ENCODE peak calls at places on chromosomes 7 and 10, in nine cellular contexts. I, A, D, K, C, W, M, Z and P are unnamed samples.

GRCh38 chr7:150663802-150664494 is 21.6 kb upstream of the GIMAP2 start:
- DNase-seq in D (no peak), K (no peak), W (no peak), A (no peak), M (no peak), Z (no peak), I (peak), C (no peak), P (no peak)

GRCh38 chr10:109956454-109957091 is 33.3 kb upstream of the XPNPEP1 start:
- DNase-seq in A (no peak), M (no peak), Z (no peak), K (no peak), D (no peak), W (no peak), I (no peak), C (peak), P (peak)

GRCh38 chr7:979886-980571 is 3.0 kb upstream of the CYP2W1 start:
- DNase-seq in I (no peak), M (no peak), W (no peak), Z (no peak), D (no peak), K (no peak), C (peak), A (no peak), P (peak)

GRCh38 chr7:23938937-23939552 is 229.0 kb downstream of the STK31 start:
- DNase-seq in C (peak), M (no peak), Z (no peak), I (no peak), D (peak), K (no peak), A (no peak), W (peak), P (peak)

GRCh38 chr10:110775022-110775379 is 96.7 kb upstream of the PDCD4 start:
- DNase-seq in Z (no peak), D (no peak), K (no peak), W (no peak), A (no peak), M (no peak), C (no peak), I (no peak), P (no peak)

GRCh38 chr7:83524286-83525075 is 124.5 kb downstream of the SEMA3E start:
- DNase-seq in A (no peak), C (no peak), K (no peak), M (no peak), D (no peak), Z (no peak), W (no peak), I (no peak), P (no peak)

GRCh38 chr7:66211429-66211828 is 6.3 kb downstream of the TPST1 start:
- DNase-seq in I (no peak), M (no peak), C (peak), K (no peak), Z (no peak), A (no peak), W (no peak), D (no peak), P (no peak)

GRCh38 chr7:9608560-9608959 is 1175.2 kb downstream of the NXPH1 start:
- DNase-seq in K (no peak), D (no peak), I (no peak), M (no peak), C (no peak), W (no peak), A (no peak), Z (no peak), P (no peak)

GRCh38 chr7:18361756-18362155 is 133.8 kb upstream of the HDAC9 start:
- DNase-seq in Z (no peak), K (no peak), A (no peak), I (no peak), W (no peak), C (no peak), D (no peak), M (no peak), P (peak)

GRCh38 chr10:59289809-59290208 is 72.5 kb downstream of the FAM13C start:
- DNase-seq in A (no peak), M (no peak), W (no peak), I (no peak), Z (no peak), K (no peak), D (no peak), C (no peak), P (no peak)

GRCh38 chr7:135917721-135918120 is 59.4 kb downstream of the MTPN start:
- DNase-seq in C (no peak), D (no peak), I (no peak), W (no peak), Z (no peak), K (no peak), A (no peak), M (no peak), P (no peak)

GRCh38 chr7:20647908-20648776 is 32.7 kb downstream of the ABCB5 start:
- DNase-seq in K (no peak), A (no peak), I (no peak), W (no peak), Z (no peak), C (no peak), D (no peak), M (no peak), P (peak)

GRCh38 chr10:50560370-50560769 is 63.4 kb downstream of the SGMS1 start:
- DNase-seq in K (no peak), C (no peak), A (no peak), D (no peak), I (no peak), M (no peak), Z (no peak), W (no peak), P (no peak)

GRCh38 chr7:48053823-48054222 is 18.5 kb downstream of the C7orf57 start:
- DNase-seq in W (no peak), C (no peak), Z (no peak), I (no peak), K (no peak), M (no peak), A (no peak), D (no peak), P (no peak)

GRCh38 chr7:25389489-25390106 is 161.3 kb upstream of the NPVF start:
- DNase-seq in W (peak), I (no peak), M (no peak), Z (no peak), A (no peak), C (peak), K (no peak), D (peak), P (peak)

GRCh38 chr7:801940-802364 is 30.3 kb upstream of the SUN1 start:
- DNase-seq in W (no peak), K (no peak), Z (no peak), C (no peak), I (no peak), A (no peak), M (peak), D (no peak), P (peak)

GRCh38 chr7:135971366-135971725 is 5.8 kb downstream of the MTPN start:
- DNase-seq in A (no peak), D (no peak), I (no peak), C (no peak), W (no peak), M (no peak), K (no peak), Z (no peak), P (no peak)

GRCh38 chr10:110005716-110006115 is 2.1 kb upstream of the ADD3 start:
- DNase-seq in Z (no peak), M (peak), W (peak), C (peak), A (peak), I (no peak), D (no peak), K (peak), P (no peak)

GRCh38 chr7:131385039-131385605 is 57.4 kb downstream of the MKLN1 start:
- DNase-seq in M (no peak), W (no peak), D (no peak), A (no peak), K (no peak), I (no peak), C (peak), Z (no peak), P (no peak)

GRCh38 chr7:3754488-3755365 is 453.7 kb downstream of the SDK1 start:
- DNase-seq in M (peak), W (no peak), Z (no peak), A (no peak), C (no peak), D (peak), K (peak), I (no peak), P (peak)

GRCh38 chr7:66725843-66726242 is 14.7 kb upstream of the RABGEF1 start:
- DNase-seq in D (no peak), C (no peak), M (no peak), K (no peak), Z (no peak), A (no peak), W (no peak), I (no peak), P (no peak)

GRCh38 chr7:142542938-142543337 is 206.3 kb upstream of the PRSS1 start:
- DNase-seq in Z (no peak), D (no peak), W (peak), I (no peak), C (peak), A (no peak), K (no peak), M (no peak), P (no peak)

GRCh38 chr10:83218205-83218604 is 921.1 kb upstream of the GHITM start:
- DNase-seq in C (no peak), I (no peak), D (no peak), M (no peak), A (no peak), K (no peak), W (no peak), Z (no peak), P (peak)